ENCODE peak calls at places on chromosomes 2 and 18, in four cellular contexts. N is HepG2, R is H1, J is GM12878. S is an unnamed sample.

GRCh38 chr18:59810183-59810582 is 89.6 kb upstream of the PMAIP1 start:
- DNase-seq in N (no peak), R (no peak), J (no peak), S (no peak)

GRCh38 chr2:45009928-45010705 is 865 bp upstream of the SIX2 start:
- DNase-seq in N (no peak), R (peak), J (no peak), S (peak)

GRCh38 chr2:99386011-99386410 is 48.8 kb downstream of the EIF5B start:
- DNase-seq in N (no peak), R (no peak), J (no peak), S (no peak)

GRCh38 chr18:77305676-77306075 is 56.0 kb downstream of the GALR1 start:
- DNase-seq in N (no peak), R (no peak), J (no peak), S (no peak)

GRCh38 chr2:74010087-74010541 is 25.4 kb downstream of the TET3 start:
- DNase-seq in N (no peak), R (no peak), J (no peak), S (peak)

GRCh38 chr2:193332938-193333337 is 1138.2 kb upstream of the TMEFF2 start:
- DNase-seq in N (no peak), R (no peak), J (no peak), S (no peak)

GRCh38 chr2:230935132-230935435 is 10.0 kb upstream of the GPR55 start:
- DNase-seq in N (no peak), R (peak), J (no peak), S (no peak)

GRCh38 chr18:62372156-62372555 is 47.0 kb downstream of the TNFRSF11A start:
- DNase-seq in N (no peak), R (no peak), J (peak), S (no peak)

GRCh38 chr2:18178736-18179349 is 300.4 kb downstream of the KCNS3 start:
- DNase-seq in N (peak), R (peak), J (peak), S (peak)

GRCh38 chr2:188734688-188735087 is 239.5 kb upstream of the COL3A1 start:
- DNase-seq in N (no peak), R (no peak), J (no peak), S (no peak)

GRCh38 chr2:38194751-38195150 is 118.8 kb upstream of the CYP1B1 start:
- DNase-seq in N (no peak), R (no peak), J (no peak), S (no peak)
- TF ChIP-seq TCF12 in N (no peak), R (no peak), J (no peak), S (no peak)

GRCh38 chr2:8761529-8762164 is 75.8 kb downstream of the KIDINS220 start:
- DNase-seq in N (peak), R (no peak), J (peak), S (peak)

GRCh38 chr2:8767324-8767723 is 70.1 kb downstream of the KIDINS220 start:
- DNase-seq in N (peak), R (no peak), J (no peak), S (no peak)
- TF ChIP-seq MAX in N (no peak), R (no peak), J (no peak), S (no peak)

GRCh38 chr2:222320441-222321395 is 21.9 kb upstream of the PAX3 start:
- DNase-seq in N (no peak), R (peak), J (no peak), S (peak)

GRCh38 chr2:222318026-222318711 is 19.4 kb upstream of the PAX3 start:
- DNase-seq in N (peak), R (peak), J (no peak), S (peak)

GRCh38 chr2:222318712-222319575 is 20.1 kb upstream of the PAX3 start:
- DNase-seq in N (no peak), R (peak), J (no peak), S (peak)

GRCh38 chr2:222322241-222322640 is 23.4 kb upstream of the PAX3 start:
- DNase-seq in N (no peak), R (no peak), J (no peak), S (no peak)

GRCh38 chr2:222319576-222320440 is 21.0 kb upstream of the PAX3 start:
- DNase-seq in N (no peak), R (peak), J (no peak), S (peak)
- TF ChIP-seq TCF12 in N (no peak), R (no peak), J (no peak), S (no peak)

DNA sequence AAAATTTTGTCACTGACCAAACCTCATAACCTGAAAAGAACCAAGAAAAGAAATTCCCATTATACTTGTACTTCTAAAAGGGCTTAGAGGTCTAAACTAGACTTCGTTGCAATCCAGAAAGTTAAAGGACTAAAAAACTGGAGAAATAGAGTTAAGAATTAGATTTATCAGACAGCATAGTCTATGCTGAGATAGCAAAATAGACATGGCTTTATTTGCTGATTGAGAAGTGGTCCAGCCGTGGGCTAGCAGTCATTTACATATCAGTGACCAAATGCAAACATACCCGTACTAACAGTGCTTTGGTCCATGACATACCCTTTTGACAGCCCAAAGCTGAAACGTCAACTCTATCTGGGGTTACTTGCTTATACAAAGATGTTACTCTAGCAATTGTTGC is 223.5 kb downstream of the AGPS start:
- DNase-seq in N (no peak), R (no peak), J (no peak), S (no peak)
- TF ChIP-seq MAX in N (no peak), R (no peak), J (no peak), S (no peak)

GRCh38 chr2:128783193-128783671 is 464.6 kb upstream of the HS6ST1 start:
- DNase-seq in N (no peak), R (no peak), J (no peak), S (no peak)

GRCh38 chr2:128783896-128784295 is 465.2 kb upstream of the HS6ST1 start:
- DNase-seq in N (no peak), R (no peak), J (no peak), S (no peak)

GRCh38 chr2:128781888-128782385 is 463.3 kb upstream of the HS6ST1 start:
- DNase-seq in N (no peak), R (peak), J (no peak), S (no peak)

GRCh38 chr2:128781166-128781887 is 462.7 kb upstream of the HS6ST1 start:
- DNase-seq in N (no peak), R (peak), J (no peak), S (no peak)

DNA sequence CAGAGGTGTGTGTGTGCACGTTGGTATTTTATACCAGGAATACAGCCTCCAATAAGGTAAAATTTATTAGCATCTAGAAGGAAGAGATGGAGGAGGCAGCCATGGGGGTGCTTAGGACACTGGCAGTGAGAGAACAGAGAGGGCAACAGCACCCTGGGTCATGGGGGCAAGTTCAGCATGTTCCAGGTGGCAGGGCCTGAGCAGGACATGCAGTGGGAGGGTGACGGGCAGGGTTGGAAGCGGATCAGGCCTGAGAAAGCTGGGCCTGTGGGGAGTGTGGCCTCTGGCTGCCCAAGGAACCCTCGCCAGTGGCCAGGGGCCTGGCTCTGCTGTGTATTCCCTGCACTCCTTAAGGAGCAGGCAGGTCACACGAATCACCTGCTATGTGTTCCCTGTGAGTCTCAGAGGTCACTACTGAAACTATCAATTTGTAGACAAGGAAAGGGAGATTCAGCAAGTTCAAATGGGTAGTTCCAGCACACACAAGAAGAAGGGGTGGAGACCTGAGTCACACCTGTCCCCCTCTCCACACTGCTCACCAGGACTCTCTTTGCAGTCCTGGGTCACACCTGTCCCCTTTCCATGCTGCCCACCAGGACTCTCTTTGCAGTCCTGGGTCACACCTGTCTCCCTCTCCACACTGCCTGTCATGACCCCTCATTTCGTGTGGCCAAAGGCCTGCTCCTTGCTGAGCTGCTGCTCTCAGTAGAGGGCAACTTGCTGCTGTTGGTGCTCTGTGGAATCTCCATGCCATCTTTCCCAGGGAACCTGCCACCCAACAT is 463.9 kb upstream of the HS6ST1 start:
- DNase-seq in N (no peak), R (peak), J (no peak), S (no peak)
- TF ChIP-seq TCF12 in N (no peak), R (no peak), J (no peak), S (no peak)

GRCh38 chr2:70565039-70565731 is 11.6 kb upstream of the TGFA start:
- DNase-seq in N (peak), R (no peak), J (no peak), S (no peak)
- TF ChIP-seq MAX in N (peak), R (no peak), J (no peak), S (no peak)

GRCh38 chr2:142139384-142139783 is 8.6 kb upstream of the LRP1B start:
- DNase-seq in N (no peak), R (no peak), J (no peak), S (peak)
- TF ChIP-seq TCF12 in N (no peak), R (no peak), J (no peak), S (no peak)

GRCh38 chr2:159612255-159612901 is 4.0 kb downstream of the BAZ2B start:
- DNase-seq in N (no peak), R (no peak), J (no peak), S (peak)
- TF ChIP-seq MAX in N (no peak), R (no peak), J (no peak), S (no peak)

GRCh38 chr2:96329870-96330269 is 4.8 kb downstream of the ITPRIPL1 start:
- DNase-seq in N (no peak), R (no peak), J (no peak), S (no peak)
- TF ChIP-seq TCF12 in N (no peak), R (no peak), J (no peak), S (no peak)

GRCh38 chr18:32770651-32771168 is 2.1 kb downstream of the KLHL14 start:
- DNase-seq in N (no peak), R (peak), J (no peak), S (peak)
- TF ChIP-seq MAX in N (peak), R (no peak), J (no peak), S (no peak)